ENCODE peak calls at places on chromosome 21, in ten cellular contexts. A is COLO829; K is stimulated activated CD8-positive, alpha-beta memory T cell treated with anti-CD3 and anti-CD28 coated beads, Interleukin-2, amount 100 ng/mL, for 48 hours; F is activated CD4-positive, alpha-beta T cell treated with anti-CD3 and anti-CD28 coated beads for 1 hour; M is ACHN; G is CD8-positive, alpha-beta memory T cell; S is LHCN-M2; T is right atrium auricular region; Z is psoas muscle; C is cardiac muscle cell. W is an unnamed sample.

GRCh38 chr21:45865106-45865835 is 116.3 kb upstream of the COL6A1 start:
- DNase-seq in C (peak; percentile 91), K (no peak), T (no peak), A (peak; percentile 41), S (peak; percentile 90), M (no peak), G (no peak), Z (no peak), F (no peak), W (no peak)

GRCh38 chr21:46459024-46459355 is 299 bp downstream of the DIP2A start:
- DNase-seq in C (no peak), T (no peak), G (no peak), M (no peak), S (no peak), K (no peak), F (no peak), A (no peak), Z (no peak), W (no peak)

GRCh38 chr21:35559881-35560280 is 500.4 kb downstream of the SETD4 start:
- DNase-seq in G (no peak), T (no peak), M (no peak), K (no peak), F (no peak), S (peak; percentile 74), Z (no peak), C (peak; percentile 45), A (no peak), W (no peak)

GRCh38 chr21:27802816-27803475 is 836.1 kb upstream of the ADAMTS5 start:
- DNase-seq in A (peak; percentile 35), T (no peak), Z (no peak), S (peak; percentile 78), F (no peak), M (peak; percentile 61), K (no peak), C (peak; percentile 50), G (no peak), W (no peak)

GRCh38 chr21:36260030-36260787 is 59.8 kb upstream of the MORC3 start:
- DNase-seq in K (no peak), T (no peak), C (peak; percentile 81), S (peak; percentile 72), M (peak; percentile 81), A (peak; percentile 74), Z (no peak), G (peak; percentile 65), F (no peak), W (peak; percentile 34)

GRCh38 chr21:25457411-25457810 is 149.9 kb downstream of the MRPL39 start:
- DNase-seq in S (peak; percentile 78), M (peak; percentile 68), Z (no peak), T (no peak), A (peak; percentile 81), K (no peak), C (peak; percentile 52), F (no peak), G (peak; percentile 18), W (peak; percentile 16)

GRCh38 chr21:15352009-15352408 is 287.2 kb upstream of the NRIP1 start:
- DNase-seq in M (no peak), G (no peak), T (no peak), Z (no peak), F (no peak), K (no peak), S (no peak), A (no peak), C (no peak), W (no peak)

GRCh38 chr21:46550511-46550941 is 54.4 kb downstream of the S100B start:
- DNase-seq in F (peak; percentile 42), T (peak; percentile 38), Z (no peak), K (no peak), G (peak; percentile 92), M (no peak), S (no peak), C (no peak), A (no peak), W (no peak)

GRCh38 chr21:29092102-29092959 is 18.9 kb upstream of the CCT8 start:
- DNase-seq in T (no peak), C (peak; percentile 56), F (no peak), K (no peak), G (no peak), Z (no peak), S (peak; percentile 76), M (no peak), A (no peak), W (no peak)

GRCh38 chr21:28644762-28645161 is 347.9 kb downstream of the LTN1 start:
- DNase-seq in S (peak; percentile 12), A (no peak), F (no peak), C (no peak), G (no peak), K (no peak), M (no peak), T (no peak), Z (no peak), W (no peak)

GRCh38 chr21:33817136-33817535 is 98.5 kb downstream of the ATP5PO start:
- DNase-seq in F (no peak), A (no peak), T (no peak), S (no peak), C (no peak), G (no peak), K (no peak), Z (no peak), M (no peak), W (no peak)